ENCODE peak calls at places on chromosome 19, in four cellular contexts. O is PC-9, I is spleen, E is GM23338. F is an unnamed sample. For H3K4me1, the result is how much of the 10 kb centered on the place peaks cover.

GRCh38 chr19:24029941-24030636 is 56.9 kb upstream of the ZNF254 start:
- DNase-seq in O (no peak), I (peak), E (peak), F (no peak)

GRCh38 chr19:6744381-6745288 is 5.2 kb downstream of the TRIP10 start:
- DNase-seq in O (peak), I (no peak), E (no peak), F (no peak)

GRCh38 chr19:834216-834615 is 6.6 kb downstream of the AZU1 start:
- DNase-seq in O (no peak), I (no peak), E (no peak), F (no peak)

GRCh38 chr19:41882568-41883462 is at the start of gene ARHGEF1:
- DNase-seq in O (peak), I (peak), E (peak), F (no peak)

GRCh38 chr19:29528350-29528945 is 2.7 kb downstream of the VSTM2B start:
- DNase-seq in O (no peak), I (peak), E (peak), F (no peak)

GRCh38 chr19:4447327-4448146 is 10.1 kb downstream of the UBXN6 start:
- DNase-seq in O (no peak), I (no peak), E (no peak), F (no peak)

GRCh38 chr19:46599716-46600392 is 1.3 kb upstream of the CALM3 start:
- DNase-seq in O (no peak), I (no peak), E (peak), F (no peak)

GRCh38 chr19:12983091-12983490 is 12.2 kb upstream of the NFIX start:
- DNase-seq in O (no peak), I (no peak), E (no peak), F (no peak)

GRCh38 chr19:5941673-5942072 is 27.6 kb downstream of the CAPS start:
- DNase-seq in O (no peak), I (no peak), E (no peak), F (no peak)

GRCh38 chr19:50705422-50706019 is 14.1 kb downstream of the SHANK1 start:
- DNase-seq in O (peak), I (no peak), E (peak), F (peak)

GRCh38 chr19:17309962-17310461 is 649 bp downstream of the DDA1 start:
- DNase-seq in O (no peak), I (no peak), E (no peak), F (no peak)

GRCh38 chr19:46385636-46386035 is 27.7 kb downstream of the CCDC8 start:
- DNase-seq in O (no peak), I (no peak), E (no peak), F (no peak)

GRCh38 chr19:461664-462551 is 1.1 kb upstream of the SHC2 start:
- DNase-seq in O (no peak), I (no peak), E (peak), F (no peak)

GRCh38 chr19:48992571-48993174 is 436 bp downstream of the GYS1 start:
- DNase-seq in O (peak), I (no peak), E (peak), F (no peak)

GRCh38 chr19:49165111-49165750 is 7.6 kb downstream of the TRPM4 start:
- DNase-seq in O (peak), I (no peak), E (peak), F (no peak)

GRCh38 chr19:14002571-14003278 is 3.4 kb downstream of the RFX1 start:
- DNase-seq in O (no peak), I (no peak), E (no peak), F (no peak)

GRCh38 chr19:1409204-1410005 is 2.0 kb downstream of the DAZAP1 start:
- DNase-seq in O (no peak), I (no peak), E (no peak), F (no peak)

GRCh38 chr19:6610934-6611370 is 20.0 kb upstream of the CD70 start:
- DNase-seq in O (no peak), I (no peak), E (no peak), F (no peak)

GRCh38 chr19:34838248-34838647 is 65.2 kb upstream of the ZNF599 start:
- DNase-seq in O (no peak), I (no peak), E (peak), F (no peak)
- H3K27ac ChIP-seq in O (no peak), I (no peak), E (no peak), F (no peak)

DNA sequence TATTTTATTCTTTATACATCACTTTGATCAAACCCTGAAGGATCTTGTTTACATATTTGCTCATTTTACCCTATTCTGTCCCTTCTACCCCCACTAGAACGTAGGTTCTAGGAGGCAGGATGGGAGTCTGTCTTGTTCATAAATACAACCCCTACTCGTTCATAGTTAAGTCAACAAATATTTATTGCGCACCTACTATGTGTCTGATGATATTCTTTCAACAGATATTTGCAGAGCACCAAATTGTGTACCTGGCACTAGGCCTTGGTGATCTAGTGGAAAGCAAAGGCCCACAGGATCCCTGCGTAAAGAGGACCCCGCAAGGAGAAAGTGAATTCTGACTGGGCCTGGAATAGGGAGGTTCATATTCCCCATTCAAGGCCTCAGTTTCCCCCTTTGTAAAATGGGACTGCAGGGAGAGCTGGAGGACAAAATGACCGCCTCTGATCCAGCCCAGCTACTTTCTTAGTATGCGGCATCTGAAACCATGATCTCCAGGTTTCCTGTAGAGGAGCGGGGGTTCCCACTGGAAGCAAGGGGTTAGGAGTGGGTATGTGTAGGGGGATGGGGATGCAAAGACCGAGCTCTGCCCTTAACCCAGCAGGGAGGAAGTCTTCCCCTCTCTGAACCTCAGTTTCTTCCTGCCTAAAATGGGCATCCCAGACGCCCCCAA is 534 bp upstream of the GEMIN7 start:
- DNase-seq in O (no peak), I (no peak), E (no peak), F (no peak)
- TF ChIP-seq CTCF in O (no peak), I (no peak), E (no peak), F (no peak)

GRCh38 chr19:2964874-2965273 is 12.5 kb upstream of the TLE6 start:
- DNase-seq in O (no peak), I (no peak), E (no peak), F (no peak)

GRCh38 chr19:2970201-2970838 is 7.0 kb upstream of the TLE6 start:
- DNase-seq in O (no peak), I (no peak), E (no peak), F (no peak)

GRCh38 chr19:2973229-2973628 is 4.1 kb upstream of the TLE6 start:
- DNase-seq in O (no peak), I (no peak), E (no peak), F (no peak)

GRCh38 chr19:2967972-2968371 is 9.4 kb upstream of the TLE6 start:
- DNase-seq in O (no peak), I (no peak), E (no peak), F (no peak)

DNA sequence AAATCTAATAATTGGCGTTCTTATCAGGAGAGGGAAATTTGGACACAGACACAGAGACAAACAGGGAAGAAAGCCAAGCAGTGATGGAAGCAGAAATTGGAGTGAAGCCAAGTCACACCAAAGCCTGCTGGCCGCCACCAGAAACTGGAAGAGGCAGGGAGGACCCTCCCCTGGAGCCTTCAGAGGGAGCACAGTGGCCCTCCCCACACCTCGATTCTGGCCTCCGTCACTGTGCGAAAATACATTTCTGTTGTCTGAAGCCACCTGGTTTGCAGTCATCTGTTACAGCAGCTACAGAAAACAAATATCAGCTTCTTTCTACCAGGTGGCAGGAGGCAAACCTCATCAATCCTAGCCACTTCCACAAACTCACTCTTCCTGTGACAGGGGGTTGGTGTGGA is 8.3 kb upstream of the TLE6 start:
- DNase-seq in O (no peak), I (no peak), E (no peak), F (no peak)
- H3K4me1 ChIP-seq in O (under half), I (half or more), E (under half), F (under half)

GRCh38 chr19:34481861-34482379 is 362 bp downstream of the WTIP start:
- DNase-seq in O (no peak), I (no peak), E (no peak), F (no peak)
- H3K27ac ChIP-seq in O (no peak), I (peak), E (no peak), F (no peak)

GRCh38 chr19:2424686-2425621 is 2.4 kb downstream of the TIMM13 start:
- DNase-seq in O (no peak), I (peak), E (peak), F (no peak)
- TF ChIP-seq CTCF in O (no peak), I (no peak), E (peak), F (no peak)

GRCh38 chr19:35299523-35300339 is 7.8 kb downstream of the MAG start:
- DNase-seq in O (no peak), I (no peak), E (peak), F (no peak)
- H3K4me1 ChIP-seq in O (under half), I (under half), E (under half), F (under half)

GRCh38 chr19:31312629-31313244 is 36.5 kb downstream of the TSHZ3 start:
- DNase-seq in O (no peak), I (no peak), E (no peak), F (no peak)

GRCh38 chr19:31314849-31315620 is 34.2 kb downstream of the TSHZ3 start:
- DNase-seq in O (no peak), I (no peak), E (no peak), F (no peak)

GRCh38 chr19:31313291-31314030 is 35.8 kb downstream of the TSHZ3 start:
- DNase-seq in O (no peak), I (no peak), E (no peak), F (no peak)

GRCh38 chr19:31314156-31314555 is 35.1 kb downstream of the TSHZ3 start:
- DNase-seq in O (no peak), I (no peak), E (no peak), F (no peak)

GRCh38 chr19:31312004-31312403 is 37.2 kb downstream of the TSHZ3 start:
- DNase-seq in O (no peak), I (no peak), E (no peak), F (no peak)
- H3K27ac ChIP-seq in O (no peak), I (no peak), E (no peak), F (no peak)

F was measured in Panc1.